ENCODE peak calls at places on chromosomes 4 and X, in nine cellular contexts. N, E, L, C, M, X, W, U and O are unnamed samples.

GRCh38 chr4:121330180-121330665 is 50.6 kb downstream of the QRFPR start:
- DNase-seq in N (no peak), E (no peak), L (no peak), C (no peak), M (no peak), X (no peak), W (no peak), U (no peak), O (no peak)

GRCh38 chrX:47483310-47484268 is 567 bp upstream of the ZNF41 start:
- DNase-seq in N (no peak), E (no peak), L (no peak), C (peak), M (no peak), X (no peak), W (peak), U (peak), O (no peak)

GRCh38 chr4:30860983-30861382 is 140.8 kb downstream of the PCDH7 start:
- DNase-seq in N (no peak), E (no peak), L (no peak), C (no peak), M (no peak), X (no peak), W (no peak), U (no peak), O (no peak)

GRCh38 chrX:22686138-22686541 is 313.6 kb upstream of the DDX53 start:
- DNase-seq in N (no peak), E (no peak), L (no peak), C (no peak), M (no peak), X (no peak), W (no peak), U (peak), O (no peak)

GRCh38 chrX:12974797-12975669 is at the start of gene TMSB4X:
- DNase-seq in N (peak), E (peak), L (peak), C (peak), M (peak), X (peak), W (peak), U (peak), O (peak)

GRCh38 chr4:73897380-73898136 is 28.4 kb downstream of the CXCL1 start:
- DNase-seq in N (no peak), E (no peak), L (no peak), C (no peak), M (no peak), X (no peak), W (no peak), U (peak), O (no peak)

GRCh38 chrX:118325453-118325852 is 20.5 kb upstream of the WDR44 start:
- DNase-seq in N (no peak), E (no peak), L (no peak), C (no peak), M (no peak), X (no peak), W (no peak), U (peak), O (no peak)

GRCh38 chrX:18220786-18221185 is at the start of gene BEND2:
- DNase-seq in N (no peak), E (no peak), L (no peak), C (no peak), M (no peak), X (no peak), W (no peak), U (no peak), O (no peak)

GRCh38 chrX:151902813-151903591 is 9.7 kb upstream of the MAGEA4 start:
- DNase-seq in N (no peak), E (no peak), L (no peak), C (no peak), M (no peak), X (no peak), W (no peak), U (peak), O (no peak)